ENCODE peak calls at places on chromosome 6, in nine cellular contexts. B is tibial artery; G is choroid plexus epithelial cell; Z is MM.1S; L is tibial nerve; N is dorsolateral prefrontal cortex; X is brain microvascular endothelial cell; H is neural crest cell; S is CD4-positive, alpha-beta T cell. J is an unnamed sample.

GRCh38 chr6:167759912-167760311 is 66.8 kb upstream of the AFDN start:
- DNase-seq in B (peak; percentile 55), G (no peak), Z (no peak), L (no peak), N (no peak), X (no peak), H (no peak), S (no peak), J (no peak)

GRCh38 chr6:25883536-25883935 is 9.5 kb upstream of the SLC17A3 start:
- DNase-seq in B (no peak), G (no peak), Z (no peak), L (no peak), N (no peak), X (no peak), H (no peak), S (no peak), J (no peak)

GRCh38 chr6:159311618-159312017 is 142.4 kb downstream of the FNDC1 start:
- DNase-seq in B (no peak), G (no peak), Z (no peak), L (no peak), N (no peak), X (no peak), H (no peak), S (no peak), J (no peak)

GRCh38 chr6:138971601-138972000 is 16.5 kb downstream of the REPS1 start:
- DNase-seq in B (no peak), G (no peak), Z (no peak), L (no peak), N (peak; percentile 75), X (peak; percentile 31), H (no peak), S (no peak), J (no peak)

GRCh38 chr6:23027281-23027680 is 457.9 kb downstream of the HDGFL1 start:
- DNase-seq in B (no peak), G (no peak), Z (no peak), L (no peak), N (peak; percentile 62), X (no peak), H (no peak), S (no peak), J (no peak)

GRCh38 chr6:109024368-109024767 is 70.3 kb downstream of the SESN1 start:
- DNase-seq in B (no peak), G (peak; percentile 16), Z (no peak), L (no peak), N (no peak), X (no peak), H (no peak), S (no peak), J (no peak)

GRCh38 chr6:37054171-37054570 is 48.7 kb downstream of the FGD2 start:
- DNase-seq in B (no peak), G (no peak), Z (no peak), L (no peak), N (no peak), X (no peak), H (no peak), S (no peak), J (no peak)

GRCh38 chr6:130574146-130574545 is 208.3 kb downstream of the TMEM200A start:
- DNase-seq in B (no peak), G (no peak), Z (no peak), L (no peak), N (no peak), X (no peak), H (no peak), S (no peak), J (no peak)

GRCh38 chr6:38020593-38020992 is 201.1 kb downstream of the ZFAND3 start:
- DNase-seq in B (no peak), G (no peak), Z (no peak), L (no peak), N (no peak), X (no peak), H (no peak), S (no peak), J (no peak)

GRCh38 chr6:144144996-144145395 is 5.3 kb upstream of the STX11 start:
- DNase-seq in B (no peak), G (no peak), Z (no peak), L (no peak), N (no peak), X (no peak), H (no peak), S (no peak), J (no peak)

GRCh38 chr6:169985121-169986015 is 233.9 kb downstream of the ERMARD start:
- DNase-seq in B (peak; percentile 47), G (no peak), Z (no peak), L (no peak), N (no peak), X (no peak), H (no peak), S (no peak), J (no peak)

GRCh38 chr6:33375143-33375649 is 16.4 kb upstream of the KIFC1 start:
- DNase-seq in B (peak; percentile 87), G (peak; percentile 97), Z (no peak), L (peak; percentile 72), N (peak; percentile 26), X (peak; percentile 84), H (no peak), S (no peak), J (no peak)

GRCh38 chr6:138088307-138088744 is 18.9 kb downstream of the PERP start:
- DNase-seq in B (no peak), G (peak; percentile 96), Z (no peak), L (no peak), N (no peak), X (peak; percentile 73), H (no peak), S (no peak), J (no peak)

GRCh38 chr6:24788031-24788665 is 10.6 kb downstream of the ARMH2 start:
- DNase-seq in B (no peak), G (no peak), Z (no peak), L (no peak), N (no peak), X (peak; percentile 29), H (no peak), S (no peak), J (no peak)

GRCh38 chr6:89976141-89977020 is 82.1 kb downstream of the GJA10 start:
- DNase-seq in B (no peak), G (no peak), Z (no peak), L (no peak), N (no peak), X (no peak), H (no peak), S (no peak), J (no peak)

GRCh38 chr6:126804255-126805064 is 314.0 kb upstream of the RSPO3 start:
- DNase-seq in B (no peak), G (peak; percentile 80), Z (peak; percentile 55), L (no peak), N (no peak), X (peak; percentile 67), H (peak; percentile 30), S (no peak), J (no peak)

GRCh38 chr6:1787894-1788293 is 178.2 kb downstream of the FOXC1 start:
- DNase-seq in B (peak; percentile 81), G (peak; percentile 72), Z (no peak), L (no peak), N (no peak), X (peak; percentile 73), H (no peak), S (no peak), J (no peak)

GRCh38 chr6:51554029-51554428 is 533.4 kb downstream of the PKHD1 start:
- DNase-seq in B (no peak), G (no peak), Z (no peak), L (no peak), N (no peak), X (no peak), H (no peak), S (no peak), J (no peak)

GRCh38 chr6:51562198-51562597 is 525.2 kb downstream of the PKHD1 start:
- DNase-seq in B (no peak), G (no peak), Z (peak; percentile 63), L (no peak), N (no peak), X (no peak), H (no peak), S (no peak), J (no peak)

GRCh38 chr6:51553246-51554015 is 534.0 kb downstream of the PKHD1 start:
- DNase-seq in B (no peak), G (no peak), Z (no peak), L (no peak), N (no peak), X (no peak), H (no peak), S (no peak), J (no peak)

DNA sequence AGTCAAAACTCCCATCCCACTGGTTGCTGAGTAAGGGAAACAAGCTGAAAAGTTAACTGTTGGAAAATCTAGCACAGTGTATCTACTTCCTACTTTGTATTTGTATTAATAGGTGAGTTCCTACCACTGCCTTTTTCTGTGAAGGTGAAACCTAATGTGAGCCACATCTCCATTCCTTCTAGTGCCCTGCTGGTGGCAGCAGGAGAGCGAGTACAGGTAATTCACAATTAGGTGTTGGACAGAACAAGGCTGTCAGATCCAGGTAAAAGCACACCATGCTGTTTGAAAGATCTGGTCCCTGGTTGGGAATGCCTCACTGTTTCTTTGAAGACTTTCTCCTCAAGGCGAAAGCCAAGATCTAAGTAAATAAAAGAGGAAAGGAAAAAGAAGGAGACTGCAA is 528.4 kb downstream of the PKHD1 start:
- DNase-seq in B (no peak), G (no peak), Z (no peak), L (no peak), N (no peak), X (no peak), H (no peak), S (no peak), J (no peak)
- TF ChIP-seq CTCF in B (no peak), G (no peak), Z (peak; percentile 29), L (no peak), N (no peak), X (no peak), H (no peak), S (no peak), J (peak; percentile 18)

DNA sequence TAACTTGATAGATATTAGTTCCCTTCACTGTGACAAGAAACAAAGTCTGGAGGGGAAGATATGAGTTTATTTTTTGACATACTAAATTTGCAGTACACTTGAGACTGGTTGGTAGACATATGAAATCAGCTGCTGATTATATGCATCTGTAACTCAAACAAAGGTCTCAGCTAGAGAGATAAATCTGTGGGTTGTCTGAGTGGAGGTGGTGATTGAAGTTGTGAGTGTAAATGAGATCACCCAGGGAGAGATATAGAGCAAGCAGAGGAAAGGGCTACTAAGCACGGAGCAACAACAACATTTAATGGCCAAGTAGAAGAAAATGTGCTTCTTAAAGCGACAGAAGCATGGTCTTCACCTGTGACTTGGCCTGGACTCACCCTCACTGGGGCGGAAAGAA is 173.2 kb upstream of the EYA4 start:
- DNase-seq in B (no peak), G (no peak), Z (no peak), L (no peak), N (no peak), X (no peak), H (no peak), S (no peak), J (no peak)
- TF ChIP-seq CTCF in B (no peak), G (no peak), Z (no peak), L (no peak), N (no peak), X (no peak), H (no peak), S (no peak), J (no peak)

GRCh38 chr6:10399451-10399850 is 15.4 kb downstream of the TFAP2A start:
- DNase-seq in B (no peak), G (no peak), Z (no peak), L (no peak), N (no peak), X (no peak), H (no peak), S (no peak), J (no peak)
- TF ChIP-seq CTCF in B (no peak), G (no peak), Z (no peak), L (no peak), N (no peak), X (no peak), H (no peak), S (no peak), J (no peak)

GRCh38 chr6:46419576-46420002 is 71.7 kb downstream of the RCAN2 start:
- DNase-seq in B (peak; percentile 76), G (peak; percentile 90), Z (peak; percentile 58), L (peak; percentile 33), N (peak; percentile 87), X (peak; percentile 71), H (peak; percentile 32), S (no peak), J (no peak)
- TF ChIP-seq CTCF in B (peak; percentile 75), G (peak; percentile 91), Z (peak; percentile 56), L (peak; percentile 72), N (peak; percentile 95), X (peak; percentile 81), H (peak; percentile 90), S (no peak), J (peak; percentile 91)

J was measured in D721Med.